ENCODE peak calls at places on chromosome 19, in six cellular contexts. One of them, this sample, is unnamed.

GRCh38 chr19:13022859-13023636 is 27.8 kb downstream of the NFIX start:
- DNase-seq in left ventricle myocardium inferior: peak; percentile 87
- DNase-seq in neural crest cell: no peak
- DNase-seq in bronchial epithelial cell: peak; percentile 87
- DNase-seq in T-helper 1 cell: no peak
- DNase-seq in HEK293T: peak; percentile 52
- DNase-seq in this sample: peak; percentile 96

GRCh38 chr19:45059258-45059965 is 16.9 kb downstream of the ZNF296 start:
- DNase-seq in neural crest cell: peak; percentile 82
- DNase-seq in bronchial epithelial cell: peak; percentile 73
- DNase-seq in T-helper 1 cell: peak; percentile 83
- DNase-seq in HEK293T: peak; percentile 87
- DNase-seq in left ventricle myocardium inferior: peak; percentile 53
- DNase-seq in this sample: peak; percentile 65

GRCh38 chr19:41226053-41226873 is 7.2 kb downstream of the AXL start:
- DNase-seq in left ventricle myocardium inferior: peak; percentile 65
- DNase-seq in bronchial epithelial cell: peak; percentile 30
- DNase-seq in neural crest cell: peak; percentile 31
- DNase-seq in HEK293T: peak; percentile 59
- DNase-seq in T-helper 1 cell: peak; percentile 11
- DNase-seq in this sample: peak; percentile 97

GRCh38 chr19:30441011-30441410 is 68.8 kb downstream of the ZNF536 start:
- DNase-seq in left ventricle myocardium inferior: no peak
- DNase-seq in neural crest cell: no peak
- DNase-seq in bronchial epithelial cell: no peak
- DNase-seq in T-helper 1 cell: no peak
- DNase-seq in HEK293T: no peak
- DNase-seq in this sample: peak; percentile 3

GRCh38 chr19:584240-585001 is 5.3 kb upstream of the HCN2 start:
- DNase-seq in T-helper 1 cell: peak; percentile 53
- DNase-seq in left ventricle myocardium inferior: peak; percentile 56
- DNase-seq in neural crest cell: peak; percentile 80
- DNase-seq in bronchial epithelial cell: no peak
- DNase-seq in HEK293T: peak; percentile 77
- DNase-seq in this sample: peak; percentile 68

GRCh38 chr19:2462635-2463421 is 6.1 kb upstream of the LMNB2 start:
- DNase-seq in left ventricle myocardium inferior: peak; percentile 90
- DNase-seq in bronchial epithelial cell: peak; percentile 37
- DNase-seq in T-helper 1 cell: no peak
- DNase-seq in HEK293T: peak; percentile 62
- DNase-seq in neural crest cell: peak; percentile 72
- DNase-seq in this sample: peak; percentile 98

GRCh38 chr19:38079926-38080380 is 144.1 kb downstream of the DPF1 start:
- DNase-seq in T-helper 1 cell: no peak
- DNase-seq in bronchial epithelial cell: peak; percentile 73
- DNase-seq in neural crest cell: no peak
- DNase-seq in left ventricle myocardium inferior: no peak
- DNase-seq in HEK293T: no peak
- DNase-seq in this sample: peak; percentile 92

GRCh38 chr19:40298026-40298425 is 12.9 kb upstream of the AKT2 start:
- DNase-seq in bronchial epithelial cell: no peak
- DNase-seq in left ventricle myocardium inferior: no peak
- DNase-seq in HEK293T: no peak
- DNase-seq in neural crest cell: no peak
- DNase-seq in T-helper 1 cell: no peak
- DNase-seq in this sample: no peak

GRCh38 chr19:10737680-10738079 is 19.8 kb downstream of the DNM2 start:
- DNase-seq in left ventricle myocardium inferior: no peak
- DNase-seq in neural crest cell: no peak
- DNase-seq in bronchial epithelial cell: no peak
- DNase-seq in T-helper 1 cell: no peak
- DNase-seq in HEK293T: no peak
- DNase-seq in this sample: no peak

GRCh38 chr19:4583961-4584669 is 24.6 kb upstream of the SEMA6B start:
- DNase-seq in T-helper 1 cell: no peak
- DNase-seq in HEK293T: peak; percentile 77
- DNase-seq in neural crest cell: peak; percentile 68
- DNase-seq in bronchial epithelial cell: no peak
- DNase-seq in left ventricle myocardium inferior: no peak
- DNase-seq in this sample: no peak

GRCh38 chr19:1663854-1664253 is 11.4 kb upstream of the TCF3 start:
- DNase-seq in left ventricle myocardium inferior: no peak
- DNase-seq in HEK293T: no peak
- DNase-seq in neural crest cell: no peak
- DNase-seq in T-helper 1 cell: no peak
- DNase-seq in bronchial epithelial cell: no peak
- DNase-seq in this sample: no peak

This sample was measured in RPMI7951.